ENCODE peak calls at places on chromosomes 13 and 19, in four cellular contexts. O is A549, P is IMR-90, L is K562. V is an unnamed sample.

GRCh38 chr19:33301011-33301899 is 1.1 kb downstream of the CEBPA start:
- DNase-seq in P (no peak), O (no peak), L (no peak), V (no peak)

GRCh38 chr13:62525652-62526051 is 1110.0 kb upstream of the PCDH20 start:
- DNase-seq in L (no peak), P (no peak), O (no peak), V (no peak)

GRCh38 chr13:45781553-45782326 is 69.8 kb downstream of the SIAH3 start:
- DNase-seq in P (no peak), O (no peak), L (no peak), V (no peak)

GRCh38 chr13:33349314-33349995 is 63.9 kb upstream of the STARD13 start:
- DNase-seq in L (no peak), P (no peak), O (no peak), V (no peak)

GRCh38 chr19:18972301-18972831 is 31.3 kb upstream of the HOMER3 start:
- DNase-seq in P (peak; percentile 31), O (no peak), L (no peak), V (no peak)

GRCh38 chr13:102555914-102556553 is 40.8 kb upstream of the TPP2 start:
- DNase-seq in O (peak; percentile 15), L (peak; percentile 11), P (peak; percentile 26), V (no peak)

GRCh38 chr19:3969435-3970312 is 1.2 kb downstream of the DAPK3 start:
- DNase-seq in O (peak; percentile 46), P (peak; percentile 82), L (peak; percentile 50), V (no peak)

GRCh38 chr19:7900401-7900870 is 3.2 kb upstream of the MAP2K7 start:
- DNase-seq in L (no peak), O (no peak), P (no peak), V (no peak)

GRCh38 chr19:50857366-50857765 is 2.7 kb downstream of the KLK3 start:
- DNase-seq in O (no peak), L (no peak), P (no peak), V (no peak)

GRCh38 chr19:15010497-15011255 is 31.0 kb upstream of the SLC1A6 start:
- DNase-seq in O (no peak), P (no peak), L (no peak), V (no peak)

GRCh38 chr13:112056739-112057433 is 10.1 kb upstream of the SOX1 start:
- DNase-seq in P (no peak), O (no peak), L (no peak), V (no peak)

GRCh38 chr19:42154471-42155323 is 22.5 kb upstream of the POU2F2 start:
- DNase-seq in P (no peak), L (no peak), O (no peak), V (no peak)

GRCh38 chr13:51827254-51827653 is 17.7 kb downstream of the TMEM272 start:
- DNase-seq in O (no peak), P (no peak), L (no peak), V (no peak)
- TF ChIP-seq ELK1 in O (no peak), P (no peak), L (no peak), V (no peak)

GRCh38 chr19:17860993-17861360 is 1.3 kb downstream of the RPL18A start:
- DNase-seq in P (peak; percentile 25), L (no peak), O (no peak), V (no peak)
- H3K4me3 ChIP-seq in P (peak overlapping the region; percentile 71), L (peak overlapping the region; percentile 82), O (peak overlapping the region; percentile 99), V (peak overlapping the region; percentile 92)

DNA sequence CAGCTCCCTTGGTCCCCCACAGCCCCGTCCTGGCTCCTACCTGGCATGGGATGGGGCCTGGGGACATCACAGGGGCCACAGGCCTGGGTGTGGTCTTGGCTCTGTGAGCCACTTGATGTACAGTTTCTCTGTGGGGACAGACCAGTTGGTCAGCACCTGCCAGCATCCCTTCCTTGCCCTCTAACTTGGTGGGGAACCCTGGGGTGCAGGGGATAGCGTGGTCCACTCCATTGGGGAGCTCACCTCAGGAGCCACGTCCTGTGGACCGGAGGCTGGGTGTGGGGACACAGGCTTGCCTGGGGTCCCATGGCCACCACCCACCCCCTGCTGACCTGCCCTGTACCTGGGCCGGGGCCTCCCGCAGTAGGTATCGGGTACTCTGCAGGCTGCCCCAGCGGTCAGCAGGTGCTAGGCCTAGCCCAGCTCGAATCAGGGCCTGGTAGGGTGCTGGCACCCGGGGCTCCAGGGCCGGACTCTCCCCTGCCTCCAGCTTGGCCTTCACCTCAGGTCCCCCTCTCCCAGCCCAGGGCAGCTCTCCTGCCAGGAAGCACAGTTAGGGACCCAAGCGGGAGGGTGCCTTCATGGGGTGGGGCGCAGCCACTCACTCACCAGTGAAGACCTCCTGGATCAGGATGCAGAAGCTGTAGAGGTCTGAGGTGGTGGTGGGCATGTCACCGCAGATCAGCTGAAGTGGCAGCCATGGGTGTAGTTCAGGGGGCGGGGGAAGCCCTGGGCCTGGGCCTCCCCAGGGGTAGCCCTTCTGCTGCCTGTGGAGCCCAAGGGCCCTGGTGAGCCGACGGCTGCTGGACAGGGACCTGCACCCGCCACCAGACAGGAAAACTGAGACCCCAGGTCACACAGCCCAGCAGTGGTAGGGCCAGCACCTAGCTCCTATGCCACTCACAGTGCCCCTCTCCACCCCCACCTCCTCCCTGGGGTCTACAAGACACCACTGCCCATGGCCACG is 14.9 kb downstream of the ARHGAP33 start:
- DNase-seq in L (no peak), O (no peak), P (no peak), V (no peak)
- TF ChIP-seq ELK1 in L (no peak), O (no peak), P (no peak), V (no peak)

GRCh38 chr19:45505996-45506245 is 1.4 kb upstream of the VASP start:
- DNase-seq in P (no peak), L (no peak), O (no peak), V (no peak)
- H3K4me3 ChIP-seq in P (peak overlapping the region; percentile 92), L (peak overlapping the region; percentile 99), O (peak overlapping the region; percentile 70), V (peak overlapping the region; percentile 99)

DNA sequence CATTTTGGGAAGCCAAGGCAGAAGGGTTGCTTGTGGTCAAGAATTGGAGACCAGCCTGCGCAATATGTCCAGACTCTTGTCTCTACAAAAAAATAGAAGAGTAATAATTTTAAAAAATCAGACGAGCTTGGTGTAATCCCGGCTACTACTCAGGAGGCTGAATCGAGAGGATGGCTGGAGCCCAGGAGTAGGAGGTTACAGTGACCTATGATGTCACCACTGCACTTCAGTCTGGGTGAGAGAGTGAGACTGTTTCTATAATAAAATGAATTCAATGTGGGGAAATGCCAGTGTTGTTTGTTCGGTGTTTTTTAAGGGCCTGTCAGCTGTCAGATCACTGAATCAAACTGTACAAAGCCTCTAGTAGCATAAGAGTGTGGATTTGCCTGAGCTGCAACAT is 1.2 kb upstream of the FBXL3 start:
- DNase-seq in O (no peak), P (no peak), L (no peak), V (no peak)
- TF ChIP-seq ELK1 in O (no peak), P (no peak), L (no peak), V (no peak)

DNA sequence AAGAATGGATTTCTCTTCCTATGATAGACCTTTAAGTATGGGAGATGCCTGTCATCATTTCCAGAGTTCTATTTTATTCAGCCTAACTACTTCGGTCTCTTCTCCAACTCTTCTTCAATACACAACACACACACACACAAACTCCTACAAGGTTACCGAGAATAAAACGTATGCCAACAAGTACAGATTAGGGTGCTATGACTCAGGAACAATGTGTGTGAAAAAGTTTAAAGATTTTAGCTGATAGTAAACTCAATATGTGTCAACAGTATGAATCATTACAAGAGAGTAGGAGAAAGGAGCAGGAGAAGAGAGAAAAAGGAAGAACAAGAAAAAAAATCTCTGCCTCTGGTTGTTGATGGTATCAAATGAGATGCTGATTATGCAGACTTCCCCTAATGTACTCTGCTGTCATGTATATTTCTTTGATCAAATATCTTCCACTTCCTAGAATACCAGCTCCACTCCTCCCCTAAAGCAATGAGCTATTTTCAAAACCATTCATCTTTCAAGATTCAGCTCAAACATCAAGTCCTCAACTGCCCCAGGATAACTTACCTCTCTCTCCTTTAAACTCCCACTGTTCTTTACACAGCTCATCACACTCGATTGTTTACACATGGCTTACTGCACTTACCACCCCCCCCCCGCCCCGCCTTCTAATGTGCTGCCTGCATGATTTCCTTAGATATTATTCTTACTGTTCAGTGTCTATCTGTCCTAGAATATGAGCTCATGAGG is 95.6 kb downstream of the FAM216B start:
- DNase-seq in P (peak; percentile 66), L (no peak), O (no peak), V (no peak)
- H3K4me3 ChIP-seq in P (no peak overlapping the region), L (no peak overlapping the region), O (no peak overlapping the region), V (no peak overlapping the region)